ENCODE peak calls at places on chromosomes 5 and 9, in ten cellular contexts. U is brain microvascular endothelial cell, G is HL-60, E is WERI-Rb-1, H is mammary epithelial cell, Q is AG10803, D is adrenal gland, L is LNCaP clone FGC, Z is heart right ventricle, Y is left ventricle myocardium inferior. X is an unnamed sample.

GRCh38 chr5:34632805-34633414 is 23.2 kb upstream of the RAI14 start:
- DNase-seq in Z (no peak), L (no peak), G (no peak), Q (no peak), Y (no peak), E (no peak), D (peak), H (no peak), U (no peak), X (no peak)

GRCh38 chr9:137217276-137218211 is 4.5 kb downstream of the RNF208 start:
- DNase-seq in Z (peak), U (no peak), L (peak), D (peak), G (no peak), Q (peak), H (peak), E (peak), Y (peak), X (no peak)

GRCh38 chr5:42718591-42718990 is 38.0 kb upstream of the CCDC152 start:
- DNase-seq in L (no peak), U (peak), G (no peak), D (no peak), Z (no peak), Q (peak), E (no peak), Y (no peak), H (peak), X (no peak)

GRCh38 chr5:112691758-112692157 is 45.9 kb upstream of the APC start:
- DNase-seq in G (peak), Z (no peak), U (peak), Y (no peak), D (no peak), E (peak), Q (no peak), H (peak), L (peak), X (no peak)

GRCh38 chr5:96823060-96823459 is 15.3 kb upstream of the ERAP1 start:
- DNase-seq in G (no peak), L (no peak), Y (no peak), Z (no peak), H (no peak), E (no peak), D (no peak), U (no peak), Q (no peak), X (no peak)

GRCh38 chr5:119470105-119470763 is 17.9 kb downstream of the HSD17B4 start:
- DNase-seq in U (no peak), E (no peak), Q (no peak), Y (no peak), G (peak), D (no peak), H (no peak), L (no peak), Z (no peak), X (no peak)

GRCh38 chr5:143541943-143542797 is 138.7 kb upstream of the NR3C1 start:
- DNase-seq in U (peak), E (peak), Q (no peak), Z (no peak), Y (no peak), L (no peak), D (no peak), G (no peak), H (peak), X (no peak)

GRCh38 chr9:35748239-35748857 is 680 bp downstream of the GBA2 start:
- DNase-seq in D (no peak), Q (no peak), U (no peak), E (no peak), G (no peak), L (no peak), Y (no peak), H (peak), Z (no peak), X (no peak)

GRCh38 chr9:72947987-72948465 is 4.8 kb downstream of the ALDH1A1 start:
- DNase-seq in U (no peak), E (no peak), Y (no peak), H (no peak), Q (no peak), G (no peak), L (no peak), Z (no peak), D (no peak), X (no peak)

GRCh38 chr5:122693963-122694362 is 80.9 kb upstream of the SNX2 start:
- DNase-seq in Y (no peak), L (no peak), Z (no peak), G (no peak), D (no peak), Q (no peak), E (no peak), H (no peak), U (no peak), X (no peak)

GRCh38 chr9:109500421-109500974 is 2.4 kb upstream of the PTPN3 start:
- DNase-seq in G (no peak), Q (no peak), D (no peak), U (no peak), E (no peak), Y (no peak), Z (no peak), H (no peak), L (no peak), X (no peak)

GRCh38 chr5:172497591-172498255 is 43.4 kb upstream of the SH3PXD2B start:
- DNase-seq in Y (no peak), D (no peak), H (no peak), E (no peak), U (no peak), L (no peak), G (no peak), Z (peak), Q (no peak), X (no peak)

GRCh38 chr5:124310453-124310852 is 436.0 kb downstream of the ZNF608 start:
- DNase-seq in Y (no peak), G (no peak), D (no peak), H (no peak), L (no peak), Z (no peak), E (no peak), U (no peak), Q (no peak), X (no peak)

DNA sequence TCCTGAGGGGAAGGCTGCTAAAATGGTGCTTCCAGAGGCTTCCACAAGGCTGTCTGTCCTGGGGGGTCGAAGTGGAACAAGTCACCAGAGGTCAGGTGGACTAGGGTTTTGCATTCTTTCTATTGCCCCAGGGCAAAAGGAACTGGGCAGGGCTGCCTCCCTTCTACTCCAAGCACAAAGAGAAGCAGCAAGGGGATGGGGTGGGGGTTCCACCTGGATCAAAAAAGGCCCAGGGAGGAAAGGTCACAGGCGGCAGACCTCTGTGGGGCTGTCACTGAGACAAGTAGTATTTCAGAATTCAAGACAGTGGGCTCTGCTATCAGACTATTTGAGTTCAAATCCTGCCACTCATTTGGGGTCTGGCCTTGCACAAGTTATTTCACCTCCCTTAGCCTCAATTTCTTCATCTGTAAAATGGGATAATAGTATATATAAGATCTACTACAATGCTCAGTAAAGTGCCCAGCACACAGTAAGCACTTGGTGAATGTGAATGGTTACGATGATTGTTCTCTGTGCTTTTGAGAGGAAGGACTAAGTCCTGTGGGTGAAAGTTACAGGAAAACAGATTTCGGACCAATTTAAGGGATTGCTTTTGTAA is 1.9 kb upstream of the ARSI start:
- DNase-seq in Y (no peak), Q (no peak), D (no peak), L (no peak), H (no peak), E (no peak), G (no peak), Z (no peak), U (no peak), X (no peak)
- H3K4me3 ChIP-seq in Y (no peak), Q (no peak), D (no peak), L (no peak), H (no peak), E (no peak), G (no peak), Z (no peak), U (no peak), X (no peak)

GRCh38 chr5:7018601-7019000 is 305.4 kb downstream of the TENT4A start:
- DNase-seq in U (no peak), Q (no peak), Z (no peak), L (no peak), E (no peak), H (no peak), G (no peak), D (no peak), Y (no peak), X (no peak)

GRCh38 chr5:7012057-7012456 is 298.8 kb downstream of the TENT4A start:
- DNase-seq in L (no peak), E (no peak), U (no peak), Z (no peak), G (no peak), Y (no peak), H (no peak), Q (no peak), D (no peak), X (no peak)

GRCh38 chr5:7017004-7017770 is 304.0 kb downstream of the TENT4A start:
- DNase-seq in D (no peak), Z (no peak), H (no peak), Q (no peak), E (peak), Y (no peak), L (no peak), G (no peak), U (no peak), X (no peak)

GRCh38 chr5:7018144-7018543 is 304.9 kb downstream of the TENT4A start:
- DNase-seq in Y (no peak), E (no peak), L (no peak), Z (no peak), D (no peak), G (no peak), H (no peak), U (no peak), Q (no peak), X (no peak)

DNA sequence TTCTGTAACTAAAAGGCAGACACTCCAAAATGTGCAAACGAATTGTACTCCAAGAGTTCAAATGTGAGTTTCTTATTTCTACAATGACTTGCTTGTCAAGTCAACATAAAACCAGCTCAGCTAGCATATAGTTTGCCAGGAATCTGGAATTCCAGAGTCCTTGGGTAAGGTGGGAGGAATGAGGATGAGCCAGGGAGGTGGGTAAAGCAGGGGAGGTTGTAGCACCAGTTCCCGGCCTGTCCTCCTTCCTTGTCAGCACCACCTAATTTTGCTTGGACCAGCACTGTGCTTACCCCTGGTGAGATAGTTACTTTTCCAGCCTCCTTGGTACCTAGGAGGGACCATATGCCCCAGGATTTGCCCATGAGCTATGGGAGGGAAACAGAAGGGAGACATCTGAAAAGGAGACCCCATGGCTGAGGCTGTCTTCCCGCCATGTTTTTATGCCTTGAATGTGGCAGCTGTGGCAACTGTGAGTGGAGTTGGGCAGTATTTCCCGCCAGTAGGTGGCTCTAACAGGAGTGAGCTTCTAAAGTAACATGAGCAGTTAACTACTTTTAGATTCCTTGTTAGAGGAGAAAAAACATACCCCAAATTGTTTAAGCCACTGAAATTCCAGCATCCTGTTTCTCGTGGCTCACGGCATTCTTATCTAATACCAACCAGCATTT is 302.5 kb downstream of the TENT4A start:
- DNase-seq in L (no peak), Y (no peak), D (no peak), G (no peak), E (peak), H (no peak), U (no peak), Z (no peak), Q (no peak), X (no peak)
- TF ChIP-seq CTCF in L (peak), Y (no peak), D (peak), G (no peak), E (peak), H (no peak), U (no peak), Z (no peak), Q (no peak), X (no peak)

GRCh38 chr5:128135286-128135685 is 51.7 kb downstream of the SLC12A2 start:
- DNase-seq in Y (no peak), E (no peak), U (no peak), D (no peak), Z (no peak), G (no peak), H (no peak), Q (peak), L (no peak), X (no peak)
- H3K4me3 ChIP-seq in Y (no peak), E (no peak), U (no peak), D (no peak), Z (no peak), G (no peak), H (no peak), Q (no peak), L (no peak), X (no peak)

GRCh38 chr5:107389769-107390168 is 281.0 kb downstream of the EFNA5 start:
- DNase-seq in U (no peak), Z (no peak), G (peak), H (no peak), Q (no peak), E (no peak), Y (no peak), L (no peak), D (no peak), X (no peak)

GRCh38 chr5:107391787-107392186 is 278.9 kb downstream of the EFNA5 start:
- DNase-seq in E (no peak), G (no peak), Y (no peak), H (no peak), Q (no peak), D (no peak), L (no peak), Z (no peak), U (no peak), X (no peak)

GRCh38 chr5:107388111-107388861 is 282.5 kb downstream of the EFNA5 start:
- DNase-seq in G (no peak), D (no peak), Q (peak), E (no peak), L (no peak), Z (no peak), U (peak), Y (no peak), H (peak), X (peak)

GRCh38 chr5:107385701-107386100 is 285.0 kb downstream of the EFNA5 start:
- DNase-seq in U (no peak), G (no peak), D (no peak), E (no peak), Y (no peak), H (no peak), Z (no peak), Q (no peak), L (no peak), X (no peak)

GRCh38 chr5:107389130-107389553 is 281.6 kb downstream of the EFNA5 start:
- DNase-seq in H (peak), D (no peak), E (no peak), G (peak), U (peak), Y (no peak), Z (no peak), Q (peak), L (peak), X (no peak)
- TF ChIP-seq CTCF in H (peak), D (no peak), E (no peak), G (no peak), U (peak), Y (peak), Z (no peak), Q (peak), L (peak), X (peak)

DNA sequence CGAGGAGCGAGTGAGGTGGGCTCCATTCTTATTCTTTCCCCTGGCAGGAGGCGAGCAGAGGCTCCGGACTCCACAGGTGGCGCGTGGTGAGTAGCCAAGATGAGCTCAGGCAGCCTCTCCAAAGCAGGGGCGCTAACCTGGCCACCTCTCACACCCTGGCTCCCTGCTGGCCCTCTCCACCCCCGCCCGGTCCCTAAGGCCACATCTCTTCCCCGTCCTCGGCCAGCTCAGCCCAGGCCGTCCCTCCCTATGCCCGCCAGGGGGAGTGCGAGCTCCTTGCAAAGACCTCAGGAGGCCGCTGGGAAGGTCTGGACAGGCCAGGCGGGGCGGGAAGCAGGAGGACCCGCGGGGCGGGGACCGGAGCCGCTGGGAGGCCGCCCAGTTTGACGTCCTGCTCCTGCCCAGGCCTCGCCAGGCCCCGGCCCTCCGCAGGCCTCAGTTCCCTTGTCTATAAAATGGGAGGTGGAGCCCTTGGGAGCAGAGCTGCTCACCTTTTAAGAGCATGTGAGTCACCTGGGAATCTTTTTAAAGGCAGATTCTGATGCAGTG is 46.3 kb upstream of the GGTA1 start:
- DNase-seq in L (peak), D (peak), U (peak), H (peak), Y (peak), Z (peak), Q (peak), E (peak), G (peak), X (peak)
- H3K4me3 ChIP-seq in L (peak), D (no peak), U (no peak), H (no peak), Y (peak), Z (peak), Q (peak), E (peak), G (no peak), X (peak)

DNA sequence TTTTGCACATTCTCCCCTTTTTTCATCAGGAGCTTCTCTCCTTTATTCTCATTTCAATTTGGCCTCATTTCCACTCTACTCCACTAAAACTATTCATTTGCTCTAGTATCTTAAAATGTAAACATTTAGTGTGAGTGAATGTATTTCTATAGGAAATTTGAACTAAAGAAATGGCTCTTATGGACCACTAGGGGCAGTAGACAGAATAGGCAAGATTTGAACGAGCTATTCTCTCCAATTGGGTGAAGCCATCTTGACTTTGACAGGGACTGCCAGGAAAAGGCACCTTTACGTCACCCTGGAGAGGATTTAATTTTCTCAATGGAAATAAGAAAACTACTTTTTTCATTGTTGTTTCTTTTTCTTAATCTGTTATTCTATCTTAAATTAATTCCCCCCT is 666.3 kb downstream of the DNAH5 start:
- DNase-seq in H (no peak), E (no peak), U (no peak), L (no peak), Q (no peak), G (no peak), D (no peak), Y (no peak), Z (no peak), X (no peak)
- TF ChIP-seq CTCF in H (peak), E (peak), U (peak), L (peak), Q (peak), G (no peak), D (no peak), Y (no peak), Z (peak), X (peak)